ENCODE peak calls at places on chromosomes 12 and 14, in five cellular contexts. One of them, this sample, is unnamed.

GRCh38 chr12:113135178-113136127 is at the start of gene RASAL1:
- DNase-seq in K562: peak
- DNase-seq in GM12878: no peak
- DNase-seq in HepG2: peak
- DNase-seq in H1: peak
- DNase-seq in this sample: peak

GRCh38 chr14:31206536-31207286 is 882 bp downstream of the HECTD1 start:
- DNase-seq in K562: peak
- DNase-seq in GM12878: no peak
- DNase-seq in HepG2: peak
- DNase-seq in H1: no peak
- DNase-seq in this sample: peak

GRCh38 chr12:95004610-95005009 is 1.1 kb upstream of the NDUFA12 start:
- DNase-seq in K562: no peak
- DNase-seq in GM12878: no peak
- DNase-seq in HepG2: no peak
- DNase-seq in H1: no peak
- DNase-seq in this sample: no peak

GRCh38 chr12:109804820-109805761 is 28.1 kb downstream of the TRPV4 start:
- DNase-seq in K562: peak
- DNase-seq in GM12878: no peak
- DNase-seq in HepG2: peak
- DNase-seq in H1: peak
- DNase-seq in this sample: peak

GRCh38 chr12:111398530-111398929 is 7.2 kb upstream of the SH2B3 start:
- DNase-seq in K562: no peak
- DNase-seq in GM12878: no peak
- DNase-seq in HepG2: no peak
- DNase-seq in H1: no peak
- DNase-seq in this sample: no peak

GRCh38 chr12:6667559-6668210 is 4.8 kb upstream of the ING4 start:
- DNase-seq in K562: no peak
- DNase-seq in GM12878: no peak
- DNase-seq in HepG2: no peak
- DNase-seq in H1: no peak
- DNase-seq in this sample: peak

GRCh38 chr14:45757655-45758054 is 504.7 kb upstream of the MIS18BP1 start:
- DNase-seq in K562: no peak
- DNase-seq in GM12878: no peak
- DNase-seq in HepG2: no peak
- DNase-seq in H1: no peak
- DNase-seq in this sample: no peak

GRCh38 chr12:58502236-58502635 is 418.1 kb downstream of the LRIG3 start:
- DNase-seq in K562: no peak
- DNase-seq in GM12878: no peak
- DNase-seq in HepG2: no peak
- DNase-seq in H1: no peak
- DNase-seq in this sample: no peak

GRCh38 chr12:66848967-66849366 is 170.1 kb upstream of the GRIP1 start:
- DNase-seq in K562: no peak
- DNase-seq in GM12878: no peak
- DNase-seq in HepG2: no peak
- DNase-seq in H1: no peak
- DNase-seq in this sample: no peak

GRCh38 chr12:13973981-13974380 is 7.4 kb downstream of the GRIN2B start:
- DNase-seq in K562: no peak
- DNase-seq in GM12878: no peak
- DNase-seq in HepG2: no peak
- DNase-seq in H1: no peak
- DNase-seq in this sample: no peak

GRCh38 chr14:28083456-28083855 is 683.1 kb upstream of the FOXG1 start:
- DNase-seq in K562: no peak
- DNase-seq in GM12878: no peak
- DNase-seq in HepG2: no peak
- DNase-seq in H1: no peak
- DNase-seq in this sample: no peak

GRCh38 chr12:42730286-42730685 is 140.7 kb upstream of the PRICKLE1 start:
- DNase-seq in K562: no peak
- DNase-seq in GM12878: no peak
- DNase-seq in HepG2: no peak
- DNase-seq in H1: no peak
- DNase-seq in this sample: no peak

DNA sequence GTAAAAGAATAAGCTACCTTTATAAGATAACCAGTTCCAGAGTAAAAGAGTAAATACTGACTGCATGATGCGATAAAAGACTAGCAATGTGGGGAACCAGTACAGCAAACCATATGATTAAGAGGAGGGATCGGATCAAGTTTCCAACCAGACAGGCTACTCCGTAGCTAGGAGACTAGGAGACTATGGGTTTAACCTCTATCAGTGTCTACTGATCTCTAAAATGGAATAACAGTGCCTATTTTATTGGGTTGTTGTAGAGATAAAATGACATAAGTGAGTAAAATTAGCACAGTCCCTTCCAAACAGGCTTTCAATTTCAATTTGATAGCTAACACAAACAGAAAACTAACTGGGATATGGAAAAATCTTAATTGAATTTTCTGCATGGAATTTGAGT is 76.0 kb downstream of the PAWR start:
- DNase-seq in K562: no peak
- DNase-seq in GM12878: no peak
- DNase-seq in HepG2: no peak
- DNase-seq in H1: no peak
- DNase-seq in this sample: no peak
- TF ChIP-seq USF2 in K562: no peak
- TF ChIP-seq USF2 in GM12878: no peak
- TF ChIP-seq USF2 in HepG2: no peak
- TF ChIP-seq USF2 in H1: no peak
- TF ChIP-seq USF2 in this sample: no peak

DNA sequence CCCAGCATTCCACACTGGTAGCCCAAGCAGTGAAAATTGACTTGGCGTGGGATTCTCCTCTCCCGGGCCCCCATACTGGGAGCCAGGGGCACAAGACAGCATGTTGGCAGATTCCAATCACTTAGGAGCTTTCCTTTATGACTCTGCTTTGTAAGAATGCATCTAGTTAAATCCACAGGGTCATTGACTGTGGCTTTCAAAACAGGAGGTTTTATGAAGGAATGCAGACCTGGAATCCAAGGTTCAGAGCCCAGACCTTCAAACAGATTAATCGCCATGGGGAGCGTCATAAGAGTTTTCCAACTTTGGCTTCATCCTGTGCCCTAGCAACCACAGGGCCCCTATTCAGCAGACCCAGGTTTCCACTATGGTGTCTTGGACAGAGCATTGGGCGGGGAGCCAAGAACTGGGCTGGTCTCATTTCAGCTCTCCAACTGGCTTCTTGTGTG is 76.4 kb upstream of the RMST start:
- DNase-seq in K562: no peak
- DNase-seq in GM12878: no peak
- DNase-seq in HepG2: peak
- DNase-seq in H1: no peak
- DNase-seq in this sample: no peak
- TF ChIP-seq CREB1 in K562: no peak
- TF ChIP-seq CREB1 in GM12878: no peak
- TF ChIP-seq CREB1 in HepG2: no peak
- TF ChIP-seq CREB1 in H1: no peak
- TF ChIP-seq CREB1 in this sample: no peak

DNA sequence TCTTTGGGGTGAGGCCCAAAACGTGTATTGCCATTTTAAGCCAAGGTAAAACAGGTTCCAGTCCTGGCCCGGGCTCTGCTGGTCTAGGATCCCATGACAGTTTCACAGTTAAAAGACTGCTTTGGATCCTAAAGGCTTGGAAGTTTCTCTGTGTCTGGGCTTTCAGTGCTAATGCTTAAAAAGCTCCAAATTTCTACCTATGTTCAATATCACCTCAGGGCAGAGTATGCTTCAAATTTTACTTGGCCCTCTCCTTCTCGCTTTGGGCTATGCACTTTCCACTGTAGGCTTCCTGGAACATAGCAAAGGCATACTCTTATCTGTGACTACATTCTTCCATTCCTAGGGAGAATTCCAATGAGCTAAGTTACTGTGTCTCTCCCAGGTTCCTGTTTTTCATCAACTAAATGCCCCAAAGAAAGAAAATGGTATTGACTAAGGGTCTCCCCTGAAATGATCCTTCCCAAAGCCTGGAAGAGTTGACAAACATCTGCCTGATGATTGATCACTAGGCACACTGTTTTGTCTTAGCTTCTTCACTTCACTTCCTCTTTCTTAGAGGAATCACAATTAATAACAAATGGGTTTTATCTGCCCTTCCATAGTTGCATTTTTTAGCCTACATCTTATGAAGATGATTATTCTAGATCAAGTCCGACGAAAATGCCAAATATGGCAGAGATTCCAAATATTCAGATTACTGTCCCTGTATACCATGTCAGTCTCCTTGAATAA is 79.4 kb downstream of the TMTC2 start:
- DNase-seq in K562: no peak
- DNase-seq in GM12878: no peak
- DNase-seq in HepG2: no peak
- DNase-seq in H1: no peak
- DNase-seq in this sample: no peak
- TF ChIP-seq USF2 in K562: no peak
- TF ChIP-seq USF2 in GM12878: no peak
- TF ChIP-seq USF2 in HepG2: no peak
- TF ChIP-seq USF2 in H1: no peak
- TF ChIP-seq USF2 in this sample: no peak

DNA sequence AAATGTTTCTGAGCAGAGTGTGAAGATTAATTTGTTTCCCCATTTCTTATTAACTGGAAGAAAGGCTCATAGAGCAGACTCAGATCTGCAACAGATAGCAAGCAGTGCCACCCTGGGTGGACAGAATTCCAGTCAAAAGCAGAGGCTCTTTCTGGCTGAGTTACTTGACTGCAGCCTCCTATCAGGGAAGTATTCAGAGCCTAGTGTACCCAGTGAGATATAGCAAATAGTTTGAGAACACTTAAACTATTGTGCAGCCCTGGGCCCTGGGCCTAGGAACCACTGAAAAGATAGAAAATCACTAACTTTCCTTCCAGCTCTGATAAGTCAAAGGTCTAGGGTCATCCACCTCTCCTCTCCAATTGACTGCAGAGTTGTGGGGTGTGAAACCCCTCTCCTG is 11.2 kb upstream of the AQP2 start:
- DNase-seq in K562: no peak
- DNase-seq in GM12878: no peak
- DNase-seq in HepG2: no peak
- DNase-seq in H1: no peak
- DNase-seq in this sample: no peak
- TF ChIP-seq CREB1 in K562: no peak
- TF ChIP-seq CREB1 in GM12878: no peak
- TF ChIP-seq CREB1 in HepG2: no peak
- TF ChIP-seq CREB1 in H1: no peak
- TF ChIP-seq CREB1 in this sample: no peak

GRCh38 chr12:11684393-11684792 is 34.9 kb downstream of the ETV6 start:
- DNase-seq in K562: no peak
- DNase-seq in GM12878: no peak
- DNase-seq in HepG2: no peak
- DNase-seq in H1: no peak
- DNase-seq in this sample: no peak
- TF ChIP-seq USF2 in K562: no peak
- TF ChIP-seq USF2 in GM12878: no peak
- TF ChIP-seq USF2 in HepG2: no peak
- TF ChIP-seq USF2 in H1: no peak
- TF ChIP-seq USF2 in this sample: no peak

GRCh38 chr14:104399432-104400155 is 180.0 kb upstream of the C14orf180 start:
- DNase-seq in K562: no peak
- DNase-seq in GM12878: no peak
- DNase-seq in HepG2: no peak
- DNase-seq in H1: no peak
- DNase-seq in this sample: no peak

GRCh38 chr14:104398656-104399055 is 180.9 kb upstream of the C14orf180 start:
- DNase-seq in K562: no peak
- DNase-seq in GM12878: no peak
- DNase-seq in HepG2: no peak
- DNase-seq in H1: no peak
- DNase-seq in this sample: no peak

GRCh38 chr14:104401785-104402184 is 177.8 kb upstream of the C14orf180 start:
- DNase-seq in K562: no peak
- DNase-seq in GM12878: no peak
- DNase-seq in HepG2: no peak
- DNase-seq in H1: no peak
- DNase-seq in this sample: no peak

GRCh38 chr14:104397956-104398355 is 181.6 kb upstream of the C14orf180 start:
- DNase-seq in K562: no peak
- DNase-seq in GM12878: no peak
- DNase-seq in HepG2: no peak
- DNase-seq in H1: no peak
- DNase-seq in this sample: no peak

DNA sequence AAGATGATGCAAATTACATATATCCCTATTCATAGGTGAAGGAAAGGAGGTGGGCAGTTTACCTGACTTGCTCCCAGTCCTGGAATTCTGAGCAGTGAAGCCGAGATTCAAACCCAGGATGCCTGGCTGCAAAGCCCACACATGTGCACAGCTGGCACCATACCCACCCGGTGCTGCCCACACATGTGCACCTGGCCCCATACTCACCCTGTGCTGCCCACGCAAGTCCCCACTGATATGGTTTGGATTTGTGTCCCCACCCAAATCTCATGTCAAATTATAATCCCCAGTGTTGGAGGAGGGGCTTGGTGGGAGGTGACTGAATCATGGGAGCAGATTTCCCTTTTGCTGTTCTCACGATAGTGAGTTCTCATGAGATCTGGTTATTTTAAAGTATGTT is 179.2 kb upstream of the C14orf180 start:
- DNase-seq in K562: no peak
- DNase-seq in GM12878: no peak
- DNase-seq in HepG2: no peak
- DNase-seq in H1: no peak
- DNase-seq in this sample: no peak
- TF ChIP-seq CREB1 in K562: no peak
- TF ChIP-seq CREB1 in GM12878: no peak
- TF ChIP-seq CREB1 in HepG2: no peak
- TF ChIP-seq CREB1 in H1: no peak
- TF ChIP-seq CREB1 in this sample: no peak

This sample was measured in WTC11.